ENCODE peak calls at places on chromosome 21, in six cellular contexts. One of them, this sample, is unnamed.

GRCh38 chr21:38788275-38788911 is 17.3 kb upstream of the ETS2 start:
- DNase-seq in Calu3: no peak
- DNase-seq in NCI-H1436: no peak
- DNase-seq in stimulated activated CD8-positive, alpha-beta memory T cell treated with anti-CD3 and anti-CD28 coated beads, Interleukin-7, amount 100 ng/mL, for 1 hour: no peak
- DNase-seq in astrocyte of the spinal cord: no peak
- DNase-seq in amniotic stem cell: no peak
- DNase-seq in this sample: no peak

GRCh38 chr21:40635336-40635735 is 211.6 kb downstream of the DSCAM start:
- DNase-seq in NCI-H1436: no peak
- DNase-seq in astrocyte of the spinal cord: no peak
- DNase-seq in stimulated activated CD8-positive, alpha-beta memory T cell treated with anti-CD3 and anti-CD28 coated beads, Interleukin-7, amount 100 ng/mL, for 1 hour: no peak
- DNase-seq in Calu3: no peak
- DNase-seq in amniotic stem cell: no peak
- DNase-seq in this sample: no peak

GRCh38 chr21:36155603-36156338 is 853 bp upstream of the DOP1B start:
- DNase-seq in stimulated activated CD8-positive, alpha-beta memory T cell treated with anti-CD3 and anti-CD28 coated beads, Interleukin-7, amount 100 ng/mL, for 1 hour: no peak
- DNase-seq in NCI-H1436: no peak
- DNase-seq in amniotic stem cell: no peak
- DNase-seq in astrocyte of the spinal cord: no peak
- DNase-seq in Calu3: peak; percentile 54
- DNase-seq in this sample: no peak

GRCh38 chr21:39386194-39386593 is 37.3 kb upstream of the HMGN1 start:
- DNase-seq in stimulated activated CD8-positive, alpha-beta memory T cell treated with anti-CD3 and anti-CD28 coated beads, Interleukin-7, amount 100 ng/mL, for 1 hour: no peak
- DNase-seq in astrocyte of the spinal cord: peak; percentile 5
- DNase-seq in NCI-H1436: no peak
- DNase-seq in Calu3: peak; percentile 14
- DNase-seq in amniotic stem cell: no peak
- DNase-seq in this sample: no peak

GRCh38 chr21:29342394-29342957 is 43.8 kb downstream of the BACH1 start:
- DNase-seq in amniotic stem cell: no peak
- DNase-seq in astrocyte of the spinal cord: peak; percentile 98
- DNase-seq in NCI-H1436: no peak
- DNase-seq in stimulated activated CD8-positive, alpha-beta memory T cell treated with anti-CD3 and anti-CD28 coated beads, Interleukin-7, amount 100 ng/mL, for 1 hour: no peak
- DNase-seq in Calu3: no peak
- DNase-seq in this sample: peak; percentile 69

GRCh38 chr21:46110499-46111192 is 12.7 kb downstream of the COL6A2 start:
- DNase-seq in amniotic stem cell: no peak
- DNase-seq in astrocyte of the spinal cord: no peak
- DNase-seq in Calu3: no peak
- DNase-seq in stimulated activated CD8-positive, alpha-beta memory T cell treated with anti-CD3 and anti-CD28 coated beads, Interleukin-7, amount 100 ng/mL, for 1 hour: no peak
- DNase-seq in NCI-H1436: no peak
- DNase-seq in this sample: no peak

GRCh38 chr21:43362306-43362927 is 64.5 kb downstream of the SIK1 start:
- DNase-seq in Calu3: no peak
- DNase-seq in NCI-H1436: peak; percentile 78
- DNase-seq in amniotic stem cell: no peak
- DNase-seq in stimulated activated CD8-positive, alpha-beta memory T cell treated with anti-CD3 and anti-CD28 coated beads, Interleukin-7, amount 100 ng/mL, for 1 hour: peak; percentile 51
- DNase-seq in astrocyte of the spinal cord: peak; percentile 78
- DNase-seq in this sample: peak; percentile 60

GRCh38 chr21:32378956-32379355 is 13.9 kb downstream of the URB1 start:
- DNase-seq in astrocyte of the spinal cord: no peak
- DNase-seq in Calu3: no peak
- DNase-seq in stimulated activated CD8-positive, alpha-beta memory T cell treated with anti-CD3 and anti-CD28 coated beads, Interleukin-7, amount 100 ng/mL, for 1 hour: no peak
- DNase-seq in amniotic stem cell: no peak
- DNase-seq in NCI-H1436: no peak
- DNase-seq in this sample: no peak

GRCh38 chr21:25441835-25442234 is 165.4 kb downstream of the MRPL39 start:
- DNase-seq in astrocyte of the spinal cord: no peak
- DNase-seq in Calu3: no peak
- DNase-seq in stimulated activated CD8-positive, alpha-beta memory T cell treated with anti-CD3 and anti-CD28 coated beads, Interleukin-7, amount 100 ng/mL, for 1 hour: no peak
- DNase-seq in NCI-H1436: no peak
- DNase-seq in amniotic stem cell: no peak
- DNase-seq in this sample: no peak

GRCh38 chr21:25862112-25862511 is 127.3 kb downstream of the GABPA start:
- DNase-seq in astrocyte of the spinal cord: no peak
- DNase-seq in stimulated activated CD8-positive, alpha-beta memory T cell treated with anti-CD3 and anti-CD28 coated beads, Interleukin-7, amount 100 ng/mL, for 1 hour: no peak
- DNase-seq in NCI-H1436: no peak
- DNase-seq in amniotic stem cell: no peak
- DNase-seq in Calu3: no peak
- DNase-seq in this sample: no peak

GRCh38 chr21:15135867-15136629 is 71.2 kb upstream of the NRIP1 start:
- DNase-seq in Calu3: no peak
- DNase-seq in amniotic stem cell: no peak
- DNase-seq in NCI-H1436: no peak
- DNase-seq in astrocyte of the spinal cord: no peak
- DNase-seq in stimulated activated CD8-positive, alpha-beta memory T cell treated with anti-CD3 and anti-CD28 coated beads, Interleukin-7, amount 100 ng/mL, for 1 hour: no peak
- DNase-seq in this sample: no peak

GRCh38 chr21:46297311-46298082 is 11.4 kb downstream of the YBEY start:
- DNase-seq in Calu3: no peak
- DNase-seq in astrocyte of the spinal cord: peak; percentile 29
- DNase-seq in stimulated activated CD8-positive, alpha-beta memory T cell treated with anti-CD3 and anti-CD28 coated beads, Interleukin-7, amount 100 ng/mL, for 1 hour: no peak
- DNase-seq in amniotic stem cell: no peak
- DNase-seq in NCI-H1436: no peak
- DNase-seq in this sample: no peak

GRCh38 chr21:29335720-29336119 is 37.0 kb downstream of the BACH1 start:
- DNase-seq in amniotic stem cell: no peak
- DNase-seq in Calu3: no peak
- DNase-seq in stimulated activated CD8-positive, alpha-beta memory T cell treated with anti-CD3 and anti-CD28 coated beads, Interleukin-7, amount 100 ng/mL, for 1 hour: no peak
- DNase-seq in astrocyte of the spinal cord: no peak
- DNase-seq in NCI-H1436: no peak
- DNase-seq in this sample: no peak

GRCh38 chr21:33266050-33266783 is at the start of gene IL10RB:
- DNase-seq in stimulated activated CD8-positive, alpha-beta memory T cell treated with anti-CD3 and anti-CD28 coated beads, Interleukin-7, amount 100 ng/mL, for 1 hour: peak; percentile 36
- DNase-seq in Calu3: peak; percentile 67
- DNase-seq in astrocyte of the spinal cord: peak; percentile 60
- DNase-seq in amniotic stem cell: peak; percentile 27
- DNase-seq in NCI-H1436: peak; percentile 70
- DNase-seq in this sample: no peak

GRCh38 chr21:45027241-45028196 is 46.9 kb upstream of the ADARB1 start:
- DNase-seq in astrocyte of the spinal cord: no peak
- DNase-seq in amniotic stem cell: no peak
- DNase-seq in Calu3: no peak
- DNase-seq in stimulated activated CD8-positive, alpha-beta memory T cell treated with anti-CD3 and anti-CD28 coated beads, Interleukin-7, amount 100 ng/mL, for 1 hour: no peak
- DNase-seq in NCI-H1436: no peak
- DNase-seq in this sample: no peak

GRCh38 chr21:39807738-39808137 is 59.5 kb upstream of the PCP4 start:
- DNase-seq in amniotic stem cell: no peak
- DNase-seq in stimulated activated CD8-positive, alpha-beta memory T cell treated with anti-CD3 and anti-CD28 coated beads, Interleukin-7, amount 100 ng/mL, for 1 hour: no peak
- DNase-seq in astrocyte of the spinal cord: no peak
- DNase-seq in Calu3: no peak
- DNase-seq in NCI-H1436: no peak
- DNase-seq in this sample: no peak

GRCh38 chr21:44592446-44593365 is at the start of gene KRTAP10-6:
- DNase-seq in astrocyte of the spinal cord: no peak
- DNase-seq in NCI-H1436: no peak
- DNase-seq in amniotic stem cell: no peak
- DNase-seq in stimulated activated CD8-positive, alpha-beta memory T cell treated with anti-CD3 and anti-CD28 coated beads, Interleukin-7, amount 100 ng/mL, for 1 hour: no peak
- DNase-seq in Calu3: no peak
- DNase-seq in this sample: no peak

GRCh38 chr21:43797925-43798715 is 8.7 kb downstream of the RRP1 start:
- DNase-seq in stimulated activated CD8-positive, alpha-beta memory T cell treated with anti-CD3 and anti-CD28 coated beads, Interleukin-7, amount 100 ng/mL, for 1 hour: no peak
- DNase-seq in amniotic stem cell: no peak
- DNase-seq in astrocyte of the spinal cord: no peak
- DNase-seq in NCI-H1436: no peak
- DNase-seq in Calu3: no peak
- DNase-seq in this sample: no peak

GRCh38 chr21:46191686-46192575 is 7.7 kb upstream of the SPATC1L start:
- DNase-seq in stimulated activated CD8-positive, alpha-beta memory T cell treated with anti-CD3 and anti-CD28 coated beads, Interleukin-7, amount 100 ng/mL, for 1 hour: no peak
- DNase-seq in Calu3: no peak
- DNase-seq in NCI-H1436: no peak
- DNase-seq in astrocyte of the spinal cord: no peak
- DNase-seq in amniotic stem cell: no peak
- DNase-seq in this sample: no peak

GRCh38 chr21:46022551-46023107 is 41.1 kb downstream of the COL6A1 start:
- DNase-seq in NCI-H1436: peak; percentile 35
- DNase-seq in astrocyte of the spinal cord: no peak
- DNase-seq in amniotic stem cell: no peak
- DNase-seq in Calu3: no peak
- DNase-seq in stimulated activated CD8-positive, alpha-beta memory T cell treated with anti-CD3 and anti-CD28 coated beads, Interleukin-7, amount 100 ng/mL, for 1 hour: no peak
- DNase-seq in this sample: no peak

GRCh38 chr21:38293765-38294164 is 37.0 kb downstream of the KCNJ15 start:
- DNase-seq in NCI-H1436: no peak
- DNase-seq in stimulated activated CD8-positive, alpha-beta memory T cell treated with anti-CD3 and anti-CD28 coated beads, Interleukin-7, amount 100 ng/mL, for 1 hour: no peak
- DNase-seq in Calu3: no peak
- DNase-seq in astrocyte of the spinal cord: no peak
- DNase-seq in amniotic stem cell: no peak
- DNase-seq in this sample: no peak

GRCh38 chr21:35120631-35121180 is 71.6 kb upstream of the RUNX1 start:
- DNase-seq in stimulated activated CD8-positive, alpha-beta memory T cell treated with anti-CD3 and anti-CD28 coated beads, Interleukin-7, amount 100 ng/mL, for 1 hour: no peak
- DNase-seq in Calu3: no peak
- DNase-seq in amniotic stem cell: no peak
- DNase-seq in astrocyte of the spinal cord: no peak
- DNase-seq in NCI-H1436: peak; percentile 58
- DNase-seq in this sample: no peak

GRCh38 chr21:35611752-35612151 is 448.6 kb downstream of the SETD4 start:
- DNase-seq in stimulated activated CD8-positive, alpha-beta memory T cell treated with anti-CD3 and anti-CD28 coated beads, Interleukin-7, amount 100 ng/mL, for 1 hour: no peak
- DNase-seq in NCI-H1436: no peak
- DNase-seq in astrocyte of the spinal cord: no peak
- DNase-seq in Calu3: no peak
- DNase-seq in amniotic stem cell: no peak
- DNase-seq in this sample: peak; percentile 39

GRCh38 chr21:25888711-25889110 is 153.9 kb downstream of the GABPA start:
- DNase-seq in stimulated activated CD8-positive, alpha-beta memory T cell treated with anti-CD3 and anti-CD28 coated beads, Interleukin-7, amount 100 ng/mL, for 1 hour: no peak
- DNase-seq in Calu3: no peak
- DNase-seq in amniotic stem cell: no peak
- DNase-seq in astrocyte of the spinal cord: no peak
- DNase-seq in NCI-H1436: no peak
- DNase-seq in this sample: no peak

GRCh38 chr21:16587671-16588379 is 858.0 kb downstream of the USP25 start:
- DNase-seq in astrocyte of the spinal cord: peak; percentile 62
- DNase-seq in amniotic stem cell: no peak
- DNase-seq in Calu3: no peak
- DNase-seq in NCI-H1436: peak; percentile 2
- DNase-seq in stimulated activated CD8-positive, alpha-beta memory T cell treated with anti-CD3 and anti-CD28 coated beads, Interleukin-7, amount 100 ng/mL, for 1 hour: no peak
- DNase-seq in this sample: peak; percentile 47

This sample was measured in HFFc6.